ENCODE peak calls at places on chromosomes 5 and 9, in four cellular contexts. B, F, Z and M are unnamed samples.

GRCh38 chr5:168342151-168342825 is 50.8 kb downstream of the WWC1 start:
- DNase-seq in B (peak; percentile 21), F (no peak), Z (no peak), M (peak; percentile 77)

GRCh38 chr5:59790399-59791130 is 103.0 kb downstream of the PDE4D start:
- DNase-seq in B (no peak), F (no peak), Z (peak; percentile 92), M (peak; percentile 65)

GRCh38 chr5:177327539-177328522 is 16.1 kb upstream of the MXD3 start:
- DNase-seq in B (peak; percentile 72), F (no peak), Z (peak; percentile 79), M (peak; percentile 80)

GRCh38 chr5:120122711-120123110 is 341.4 kb upstream of the PRR16 start:
- DNase-seq in B (peak; percentile 18), F (no peak), Z (no peak), M (no peak)

GRCh38 chr5:170623576-170624181 is 119.9 kb downstream of the KCNIP1 start:
- DNase-seq in B (peak; percentile 15), F (peak; percentile 61), Z (peak; percentile 61), M (peak; percentile 60)

GRCh38 chr9:124964056-124964455 is 23.2 kb upstream of the GOLGA1 start:
- DNase-seq in B (no peak), F (no peak), Z (no peak), M (no peak)

GRCh38 chr5:98938459-98938858 is 9.7 kb upstream of the CHD1 start:
- DNase-seq in B (peak; percentile 25), F (peak; percentile 59), Z (peak; percentile 33), M (peak; percentile 24)

GRCh38 chr9:4832786-4833579 is 40.2 kb downstream of the RCL1 start:
- DNase-seq in B (peak; percentile 99), F (peak; percentile 98), Z (peak; percentile 98), M (peak; percentile 100)

GRCh38 chr9:70600479-70600878 is 186.0 kb upstream of the KLF9 start:
- DNase-seq in B (no peak), F (peak; percentile 93), Z (peak; percentile 13), M (peak; percentile 84)

GRCh38 chr5:84725946-84726570 is 341.4 kb upstream of the EDIL3 start:
- DNase-seq in B (no peak), F (no peak), Z (no peak), M (no peak)

GRCh38 chr5:84729326-84729725 is 344.6 kb upstream of the EDIL3 start:
- DNase-seq in B (peak; percentile 29), F (peak; percentile 8), Z (no peak), M (peak; percentile 82)

GRCh38 chr5:84724181-84724580 is 339.5 kb upstream of the EDIL3 start:
- DNase-seq in B (no peak), F (no peak), Z (no peak), M (no peak)

GRCh38 chr5:84724683-84725082 is 340.0 kb upstream of the EDIL3 start:
- DNase-seq in B (peak; percentile 75), F (peak; percentile 22), Z (peak; percentile 39), M (peak; percentile 86)

GRCh38 chr5:84727708-84728107 is 343.0 kb upstream of the EDIL3 start:
- DNase-seq in B (no peak), F (no peak), Z (no peak), M (no peak)
- H3K27me3 ChIP-seq in B (no peaks in the 10 kb centered on the region), F (no peaks in the 10 kb centered on the region), Z (no peaks in the 10 kb centered on the region), M (no peaks in the 10 kb centered on the region)

GRCh38 chr5:107653685-107654084 is 17.1 kb downstream of the EFNA5 start:
- DNase-seq in B (no peak), F (no peak), Z (no peak), M (no peak)
- H3K4me2 ChIP-seq in B (no peak overlapping the region), F (no peak overlapping the region), Z (no peak overlapping the region), M (no peak overlapping the region)

DNA sequence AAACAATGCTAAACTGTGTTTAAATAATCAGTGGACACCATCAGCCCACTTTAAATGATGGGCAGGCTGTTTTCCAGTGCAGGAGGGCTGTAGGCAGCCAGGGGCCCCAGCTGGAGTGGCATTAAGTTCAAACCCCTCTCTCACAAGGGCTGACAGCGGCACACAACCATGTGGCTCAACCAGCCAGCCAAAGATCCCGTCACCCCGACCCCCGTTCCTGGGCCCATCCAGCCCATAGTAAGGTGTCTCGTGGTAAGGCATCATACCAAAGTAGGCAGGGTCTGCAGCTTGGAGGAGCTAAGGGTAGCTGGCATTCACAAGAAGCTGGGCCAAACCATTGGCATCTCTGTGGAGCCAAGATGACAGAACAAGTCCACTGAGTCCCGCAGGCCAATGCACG is 24.9 kb downstream of the BTNL9 start:
- DNase-seq in B (no peak), F (no peak), Z (no peak), M (no peak)
- H3K27me3 ChIP-seq in B (peaks cover 10% of the 10 kb centered on the region), F (peaks cover 56% of the 10 kb centered on the region), Z (peaks cover 3% of the 10 kb centered on the region), M (peaks cover under 1% of the 10 kb centered on the region)

DNA sequence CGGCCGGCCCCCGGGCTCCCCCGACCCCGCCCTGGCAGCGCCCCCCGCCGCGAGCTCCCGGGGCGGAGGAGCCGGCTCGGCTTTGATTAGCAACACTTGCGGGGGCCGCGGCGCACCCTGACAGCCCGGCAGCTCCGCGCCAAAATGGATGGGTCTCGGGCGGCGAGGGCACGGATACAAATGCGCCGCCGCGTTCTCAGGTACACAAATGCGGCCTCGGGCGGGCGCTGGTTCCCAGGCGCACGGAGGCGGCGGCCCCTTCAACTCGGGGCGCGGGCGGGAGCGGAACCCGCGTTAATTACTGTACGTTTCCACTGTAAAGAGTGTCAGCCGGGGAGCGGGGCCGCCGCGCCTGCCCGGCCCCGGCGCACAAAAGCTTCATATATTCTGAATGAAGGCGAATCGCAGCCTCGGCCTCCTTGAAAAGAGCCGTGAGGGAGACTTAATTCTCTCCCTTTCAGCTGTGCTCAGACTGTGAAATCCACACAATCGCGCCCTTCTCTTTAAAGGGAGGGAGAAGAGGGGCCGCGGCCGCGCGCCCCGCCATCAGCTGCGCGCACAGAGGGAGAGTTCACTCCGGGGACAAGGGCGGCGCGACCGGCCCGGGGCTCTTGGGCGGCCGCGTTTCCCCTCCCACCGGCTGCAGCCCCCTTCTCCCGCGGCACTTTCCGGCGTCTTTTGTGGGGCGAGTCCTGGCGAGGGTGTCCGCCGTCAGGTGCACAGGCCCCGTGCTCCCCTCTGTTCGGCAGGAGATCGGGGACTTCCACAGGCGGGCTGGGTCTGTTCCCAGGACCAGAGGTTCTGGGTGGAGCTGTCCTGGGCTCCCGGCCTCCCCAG is 27.0 kb downstream of the MSX2 start:
- DNase-seq in B (peak; percentile 14), F (peak; percentile 11), Z (no peak), M (peak; percentile 33)
- H3K4me2 ChIP-seq in B (peak overlapping the region; percentile 89), F (peak overlapping the region; percentile 60), Z (no peak overlapping the region), M (peak overlapping the region; percentile 51)

DNA sequence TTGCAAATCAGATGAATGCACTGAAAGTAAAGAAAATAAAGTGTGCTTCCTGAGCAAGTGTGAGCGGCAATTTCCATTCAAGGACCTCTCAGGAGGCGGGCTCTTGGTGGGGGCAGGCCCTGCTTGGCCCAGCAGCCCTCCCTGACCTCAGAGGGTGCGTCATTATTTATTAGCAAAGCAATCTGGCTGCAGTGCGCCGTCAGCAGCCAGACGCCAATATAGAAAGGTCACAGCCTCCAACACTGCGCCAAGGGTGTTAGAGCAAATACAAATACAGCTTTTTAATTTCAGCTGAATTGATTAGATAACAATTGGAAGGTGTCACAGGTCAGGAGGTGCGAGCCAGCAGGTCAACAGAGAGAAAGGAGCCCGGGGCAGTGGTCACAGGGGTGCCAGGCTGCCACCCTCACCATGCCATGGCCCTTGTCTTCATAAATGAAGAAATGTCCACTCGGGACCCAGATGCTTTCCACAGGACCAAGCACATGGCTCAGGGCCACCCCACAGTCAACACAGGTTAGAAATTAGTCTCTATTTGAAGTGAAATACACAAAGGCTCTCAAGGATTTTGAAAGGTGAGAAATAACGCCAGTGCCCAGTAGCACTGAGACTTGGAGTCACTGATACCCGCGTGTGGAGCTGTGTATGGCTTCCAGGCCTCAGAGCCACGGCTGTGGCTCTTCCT is 309.8 kb downstream of the IRX2 start:
- DNase-seq in B (no peak), F (no peak), Z (no peak), M (no peak)
- H3K27me3 ChIP-seq in B (no peaks in the 10 kb centered on the region), F (no peaks in the 10 kb centered on the region), Z (no peaks in the 10 kb centered on the region), M (no peaks in the 10 kb centered on the region)